ENCODE peak calls at places on chromosomes 4 and X, in five cellular contexts. S is A549, N is K562, L is PC-3, O is OCI-LY7. X is an unnamed sample.

GRCh38 chrX:23825675-23826074 is 42.7 kb downstream of the SAT1 start:
- DNase-seq in N (no peak), S (no peak), O (no peak), L (no peak), X (no peak)

GRCh38 chrX:46198858-46199257 is 346.4 kb downstream of the ZNF674 start:
- DNase-seq in L (peak; percentile 63), N (no peak), O (no peak), S (peak; percentile 81), X (no peak)

GRCh38 chr4:52076731-52077130 is 25.6 kb downstream of the SPATA18 start:
- DNase-seq in O (no peak), L (no peak), S (no peak), N (no peak), X (no peak)

GRCh38 chr4:11004818-11005217 is 320.2 kb upstream of the CLNK start:
- DNase-seq in O (no peak), S (no peak), N (no peak), L (no peak), X (no peak)

GRCh38 chr4:176792348-176793059 is at the start of gene VEGFC:
- DNase-seq in S (peak; percentile 73), N (no peak), O (no peak), L (peak; percentile 66), X (no peak)

GRCh38 chr4:133544097-133544496 is 395.0 kb downstream of the PCDH10 start:
- DNase-seq in L (no peak), S (no peak), N (no peak), O (no peak), X (no peak)

GRCh38 chrX:80812176-80812575 is 2.5 kb upstream of the BRWD3 start:
- DNase-seq in O (peak; percentile 55), L (peak; percentile 26), S (peak; percentile 51), N (no peak), X (peak; percentile 68)

GRCh38 chr4:55947254-55947882 is 1.4 kb upstream of the CEP135 start:
- DNase-seq in L (no peak), O (peak; percentile 91), N (no peak), S (no peak), X (peak; percentile 94)

GRCh38 chrX:153381684-153382532 is 19.2 kb downstream of the PNMA6E start:
- DNase-seq in N (peak; percentile 62), O (peak; percentile 64), L (no peak), S (peak; percentile 50), X (no peak)

GRCh38 chr4:184167576-184167975 is 50.1 kb downstream of the ENPP6 start:
- DNase-seq in N (no peak), L (no peak), O (peak; percentile 13), S (no peak), X (no peak)

GRCh38 chr4:184169225-184169867 is 48.3 kb downstream of the ENPP6 start:
- DNase-seq in L (no peak), S (no peak), O (no peak), N (no peak), X (no peak)

GRCh38 chr4:184168406-184169019 is 49.2 kb downstream of the ENPP6 start:
- DNase-seq in L (peak; percentile 67), N (peak; percentile 80), O (peak; percentile 46), S (peak; percentile 56), X (peak; percentile 74)

GRCh38 chr4:184165291-184165690 is 52.4 kb downstream of the ENPP6 start:
- DNase-seq in N (no peak), S (no peak), L (peak; percentile 40), O (no peak), X (no peak)

GRCh38 chr4:184166736-184167135 is 50.9 kb downstream of the ENPP6 start:
- DNase-seq in L (no peak), N (no peak), S (no peak), O (no peak), X (no peak)
- H3K4me3 ChIP-seq in L (no peak overlapping the region), N (no peak overlapping the region), S (no peak overlapping the region), O (no peak overlapping the region), X (no peak overlapping the region)

GRCh38 chrX:71627588-71628404 is 9.5 kb upstream of the CXCR3 start:
- DNase-seq in L (no peak), S (no peak), O (no peak), N (no peak), X (no peak)

GRCh38 chrX:71632923-71633657 is 14.8 kb upstream of the CXCR3 start:
- DNase-seq in N (no peak), L (no peak), S (no peak), O (no peak), X (no peak)

GRCh38 chrX:71626576-71626975 is 8.3 kb upstream of the CXCR3 start:
- DNase-seq in S (no peak), L (no peak), O (no peak), N (peak; percentile 27), X (no peak)

GRCh38 chrX:71625471-71625870 is 7.2 kb upstream of the CXCR3 start:
- DNase-seq in O (no peak), N (no peak), L (no peak), S (no peak), X (no peak)

DNA sequence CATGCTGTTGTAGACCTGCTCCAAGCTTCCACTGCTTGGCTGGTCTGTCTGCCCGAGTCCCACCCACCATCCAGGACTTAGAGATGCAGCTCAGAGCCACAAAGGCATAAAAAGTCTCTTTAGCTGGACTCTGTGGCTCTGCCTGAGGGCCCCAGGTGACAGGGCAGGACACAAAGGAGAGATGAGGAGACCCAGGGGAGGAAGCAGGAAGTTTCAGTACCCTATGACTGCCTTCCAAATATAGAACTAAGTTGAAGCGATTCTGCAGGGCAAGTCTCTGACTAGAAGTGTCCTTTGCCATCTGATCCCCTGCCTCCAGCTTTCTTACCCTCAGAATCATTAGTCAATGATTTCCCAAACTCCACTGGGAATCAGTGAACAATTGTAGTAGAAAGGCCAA is 11.2 kb upstream of the CXCR3 start:
- DNase-seq in S (no peak), O (peak; percentile 61), L (no peak), N (no peak), X (peak; percentile 71)
- H3K4me2 ChIP-seq in S (no peak overlapping the region), O (peak overlapping the region; percentile 86), L (no peak overlapping the region), N (no peak overlapping the region), X (peak overlapping the region; percentile 60)

GRCh38 chr4:75144475-75144874 is 211.6 kb downstream of the PARM1 start:
- DNase-seq in O (no peak), L (no peak), N (no peak), S (no peak), X (no peak)
- H3K4me3 ChIP-seq in O (no peak overlapping the region), L (no peak overlapping the region), N (no peak overlapping the region), S (no peak overlapping the region), X (no peak overlapping the region)

DNA sequence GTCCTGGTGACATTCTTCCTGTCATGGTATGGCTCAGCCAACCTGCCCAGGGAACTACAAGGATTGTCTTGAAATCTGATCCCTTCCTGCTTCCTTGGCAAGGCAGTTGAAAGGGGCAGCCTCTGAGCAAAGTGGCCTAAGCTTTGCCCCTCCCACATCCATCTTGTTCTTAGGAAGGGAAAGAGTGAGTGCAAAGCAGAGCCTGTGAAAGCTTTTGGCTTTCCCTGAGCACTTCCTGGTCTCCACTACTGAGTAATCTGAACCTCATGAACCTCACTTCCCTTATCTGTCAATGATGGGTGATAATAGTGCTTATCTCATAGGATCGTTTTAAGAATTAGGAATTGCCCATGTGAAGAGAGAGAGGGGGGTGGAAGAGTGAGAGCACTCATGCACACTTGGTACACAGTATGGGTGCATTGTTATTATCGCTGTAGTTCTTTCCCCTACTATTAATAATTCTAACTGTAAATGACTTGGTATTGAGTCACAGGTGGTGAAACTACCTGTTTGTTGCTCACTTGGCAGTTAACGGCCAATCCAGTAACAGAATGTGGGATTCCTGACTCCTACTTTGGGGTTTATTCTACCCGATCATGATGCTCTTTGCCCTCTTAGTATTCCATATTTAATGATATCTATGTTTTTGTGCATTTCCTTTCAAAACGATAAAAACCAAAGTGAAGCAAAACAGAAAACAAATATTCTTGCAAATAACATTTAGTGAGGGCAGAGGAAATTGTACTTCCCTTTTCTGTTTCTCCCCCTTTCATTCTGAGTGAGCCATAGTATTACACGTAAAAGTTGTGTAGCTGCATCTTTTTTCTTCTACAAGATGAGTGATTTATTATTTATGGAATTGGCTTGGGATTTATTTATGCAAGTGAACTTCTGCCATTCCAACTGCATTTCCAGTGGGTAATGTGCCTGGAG is 109.6 kb downstream of the AFF2 start:
- DNase-seq in O (peak; percentile 86), L (no peak), S (no peak), N (no peak), X (peak; percentile 74)
- H3K4me2 ChIP-seq in O (peak overlapping the region; percentile 86), L (no peak overlapping the region), S (no peak overlapping the region), N (no peak overlapping the region), X (peak overlapping the region; percentile 32)

GRCh38 chr4:182644326-182645050 is 272.7 kb downstream of the DCTD start:
- DNase-seq in O (no peak), N (no peak), S (no peak), L (no peak), X (no peak)

GRCh38 chr4:182647901-182648300 is 269.3 kb downstream of the DCTD start:
- DNase-seq in O (no peak), S (no peak), N (no peak), L (no peak), X (no peak)

GRCh38 chr4:182643801-182644311 is 273.3 kb downstream of the DCTD start:
- DNase-seq in L (no peak), O (no peak), N (no peak), S (no peak), X (no peak)

GRCh38 chr4:182645511-182645910 is 271.7 kb downstream of the DCTD start:
- DNase-seq in S (no peak), N (no peak), O (no peak), L (no peak), X (no peak)

GRCh38 chr4:182642831-182643230 is 274.4 kb downstream of the DCTD start:
- DNase-seq in L (peak; percentile 21), O (no peak), N (no peak), S (peak; percentile 0), X (no peak)
- H3K4me3 ChIP-seq in L (no peak overlapping the region), O (no peak overlapping the region), N (no peak overlapping the region), S (no peak overlapping the region), X (no peak overlapping the region)

GRCh38 chrX:134571831-134572230 is 86.4 kb downstream of the PLAC1 start:
- DNase-seq in L (no peak), S (no peak), O (no peak), N (no peak), X (no peak)
- H3K4me2 ChIP-seq in L (peak overlapping the region; percentile 60), S (peak overlapping the region; percentile 72), O (no peak overlapping the region), N (no peak overlapping the region), X (no peak overlapping the region)

DNA sequence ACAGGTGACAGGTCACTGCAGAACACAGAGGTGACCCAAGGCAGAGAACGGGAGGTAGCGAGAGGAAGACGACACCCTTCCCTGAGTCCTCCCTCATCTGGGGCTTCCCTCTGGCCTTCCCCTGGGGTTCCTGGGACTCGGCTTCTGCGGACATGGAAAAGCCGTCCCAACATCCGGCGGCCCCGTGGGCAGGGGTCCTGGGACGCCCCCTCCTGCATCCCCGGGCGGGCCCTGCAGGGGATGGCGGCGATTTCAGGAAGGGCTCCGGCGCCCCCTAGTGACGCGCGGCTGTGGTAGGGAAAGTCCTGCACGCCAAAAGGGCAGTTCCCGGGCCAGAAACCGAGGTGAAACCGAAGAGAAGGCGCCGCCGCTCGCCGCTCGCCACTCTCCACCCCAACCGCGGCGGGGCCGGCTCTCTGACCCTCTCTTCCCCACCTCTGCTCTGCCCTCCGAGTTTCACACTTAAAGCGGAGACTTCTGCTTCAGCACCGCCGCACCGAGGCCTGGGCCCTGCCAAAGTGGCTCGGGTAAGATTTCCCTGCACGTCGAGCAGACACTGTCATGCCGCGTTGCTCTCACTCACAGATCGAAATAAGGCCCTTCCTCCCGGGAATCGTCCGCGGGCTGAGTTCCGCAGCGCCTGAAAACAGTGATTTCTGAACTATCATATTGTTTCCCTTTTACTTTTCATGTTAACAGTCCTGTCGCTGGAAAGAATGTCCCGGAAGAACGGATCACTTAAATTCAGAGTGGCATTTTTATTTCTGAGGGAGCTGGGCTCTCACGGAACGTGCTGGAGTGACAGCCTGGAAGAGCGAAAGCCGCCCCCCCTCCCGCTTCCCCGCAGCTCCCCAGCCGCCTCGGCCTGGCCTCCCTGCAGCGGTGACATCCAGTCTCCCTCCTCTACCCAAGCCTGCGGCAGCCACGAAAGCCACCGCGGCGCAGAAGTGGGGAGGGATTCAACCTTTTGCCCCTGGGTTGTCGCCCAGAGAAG is 110.6 kb downstream of the DCTD start:
- DNase-seq in L (peak; percentile 66), S (peak; percentile 43), N (peak; percentile 77), O (peak; percentile 37), X (peak; percentile 66)
- H3K4me3 ChIP-seq in L (peak overlapping the region; percentile 55), S (peak overlapping the region; percentile 13), N (no peak overlapping the region), O (no peak overlapping the region), X (no peak overlapping the region)

X was measured in Karpas-422.